ENCODE peak calls at places on chromosomes 6 and 20, in nine cellular contexts. D is CD4-positive, alpha-beta memory T cell; P is HepG2; X is right lobe of liver; L is IMR-90; H is tibial nerve; N is fibroblast of lung; K is cardiac muscle cell; F is naive thymus-derived CD4-positive, alpha-beta T cell. R is an unnamed sample.
A peak's percentile ranks its signal among the peaks of the same experiment; 100 is the strongest.

GRCh38 chr6:97064578-97064977 is 140.1 kb downstream of the KLHL32 start:
- DNase-seq in D (no peak), H (no peak), X (no peak), P (no peak), N (no peak), F (no peak), L (no peak), K (no peak), R (no peak)

GRCh38 chr6:70246118-70246517 is 56.8 kb downstream of the COL9A1 start:
- DNase-seq in K (no peak), F (no peak), P (no peak), L (no peak), D (no peak), H (no peak), X (no peak), N (no peak), R (no peak)

GRCh38 chr6:26383624-26384417 is 913 bp downstream of the BTN2A2 start:
- DNase-seq in F (no peak), L (peak; percentile 72), X (no peak), D (no peak), H (no peak), K (peak; percentile 9), N (peak; percentile 75), P (no peak), R (no peak)

GRCh38 chr6:33781105-33781975 is 7.6 kb downstream of the LEMD2 start:
- DNase-seq in X (no peak), H (no peak), D (no peak), K (no peak), L (no peak), P (no peak), F (no peak), N (no peak), R (no peak)

GRCh38 chr6:46584586-46584985 is 68.0 kb downstream of the CYP39A1 start:
- DNase-seq in H (no peak), P (no peak), X (no peak), N (no peak), D (no peak), F (no peak), K (no peak), L (no peak), R (no peak)

GRCh38 chr20:4989570-4989969 is 11.7 kb downstream of the SLC23A2 start:
- DNase-seq in H (no peak), F (no peak), K (no peak), L (no peak), X (no peak), N (no peak), D (no peak), P (no peak), R (no peak)

GRCh38 chr20:60477958-60478357 is 519.7 kb downstream of the CDH26 start:
- DNase-seq in P (no peak), X (no peak), F (no peak), D (no peak), L (no peak), H (no peak), K (no peak), N (no peak), R (no peak)

GRCh38 chr20:3744806-3745685 is 12.6 kb downstream of the HSPA12B start:
- DNase-seq in D (peak; percentile 70), H (peak; percentile 49), K (peak; percentile 84), L (no peak), N (no peak), P (peak; percentile 74), F (peak; percentile 67), X (peak; percentile 74), R (peak; percentile 71)

GRCh38 chr6:132188865-132189264 is 212.4 kb downstream of the MOXD1 start:
- DNase-seq in X (no peak), P (no peak), L (peak; percentile 87), N (peak; percentile 84), H (no peak), F (no peak), K (no peak), D (no peak), R (no peak)

GRCh38 chr6:168384045-168385038 is 56.6 kb upstream of the SMOC2 start:
- DNase-seq in N (no peak), D (no peak), P (no peak), H (peak; percentile 31), L (no peak), K (no peak), F (no peak), X (no peak), R (no peak)

GRCh38 chr6:40343887-40344565 is 243.1 kb downstream of the LRFN2 start:
- DNase-seq in L (no peak), N (no peak), K (no peak), H (no peak), P (no peak), F (no peak), X (no peak), D (no peak), R (no peak)

GRCh38 chr6:32224696-32225095 is 829 bp upstream of the NOTCH4 start:
- DNase-seq in L (no peak), F (no peak), D (no peak), K (no peak), H (no peak), X (no peak), P (no peak), N (no peak), R (no peak)

GRCh38 chr20:33859751-33860150 is 48.6 kb downstream of the CHMP4B start:
- DNase-seq in F (no peak), H (no peak), X (no peak), P (no peak), N (no peak), L (no peak), D (no peak), K (no peak), R (no peak)

GRCh38 chr20:33863440-33864323 is 52.5 kb downstream of the CHMP4B start:
- DNase-seq in N (no peak), P (no peak), H (no peak), F (no peak), L (no peak), K (no peak), X (no peak), D (no peak), R (no peak)

GRCh38 chr20:33862709-33863403 is 51.7 kb downstream of the CHMP4B start:
- DNase-seq in F (peak; percentile 48), H (peak; percentile 44), P (peak; percentile 76), N (peak; percentile 67), D (peak; percentile 28), X (no peak), L (peak; percentile 78), K (peak; percentile 64), R (no peak)

GRCh38 chr20:33859157-33859695 is 48.1 kb downstream of the CHMP4B start:
- DNase-seq in L (no peak), N (no peak), P (peak; percentile 37), F (peak; percentile 42), X (no peak), K (no peak), D (peak; percentile 34), H (no peak), R (peak; percentile 29)

DNA sequence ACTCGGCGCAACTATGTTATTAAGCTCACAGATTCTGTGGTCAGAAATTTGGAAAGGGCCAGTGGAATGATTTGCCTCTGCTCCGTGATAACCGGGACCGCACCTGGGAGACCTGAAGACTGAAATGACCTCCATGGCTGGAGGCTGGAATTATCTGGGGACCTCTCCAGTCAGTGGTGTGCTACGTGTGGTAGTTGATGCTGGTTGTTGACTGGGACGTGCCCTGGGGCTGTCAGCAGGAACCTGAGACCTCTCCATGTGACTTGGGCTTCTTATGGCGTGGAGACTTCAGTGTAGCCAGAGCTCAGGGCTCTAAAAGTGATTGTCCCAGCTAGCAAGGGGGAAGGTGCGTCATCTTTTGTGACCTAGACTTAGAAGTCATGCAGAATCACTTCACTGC is 50.3 kb downstream of the CHMP4B start:
- DNase-seq in F (no peak), K (no peak), D (no peak), L (no peak), H (no peak), N (no peak), P (no peak), X (no peak), R (no peak)
- H3K4me1 ChIP-seq in F (peaks cover 27% of the 10 kb centered on the region), K (no peaks in the 10 kb centered on the region), D (peaks cover 36% of the 10 kb centered on the region), L (peaks cover 7% of the 10 kb centered on the region), H (no peaks in the 10 kb centered on the region), N (no peaks in the 10 kb centered on the region), P (peaks cover 46% of the 10 kb centered on the region), X (no peaks in the 10 kb centered on the region), R (peaks cover 27% of the 10 kb centered on the region)

GRCh38 chr20:12404941-12405340 is 487.2 kb downstream of the BTBD3 start:
- DNase-seq in F (no peak), K (no peak), N (no peak), L (no peak), D (no peak), P (no peak), X (no peak), H (no peak), R (no peak)
- H3K27ac ChIP-seq in F (no peak overlapping the region), K (no peak overlapping the region), N (no peak overlapping the region), L (no peak overlapping the region), D (no peak overlapping the region), P (no peak overlapping the region), X (no peak overlapping the region), H (no peak overlapping the region), R (no peak overlapping the region)

GRCh38 chr6:157615411-157615763 is 207.7 kb upstream of the SNX9 start:
- DNase-seq in K (no peak), X (no peak), P (no peak), H (no peak), N (peak; percentile 37), D (no peak), F (no peak), L (no peak), R (no peak)

GRCh38 chr6:157614026-157614484 is 209.0 kb upstream of the SNX9 start:
- DNase-seq in X (no peak), F (no peak), D (no peak), P (peak; percentile 41), K (no peak), N (peak; percentile 83), L (peak; percentile 41), H (no peak), R (no peak)

GRCh38 chr6:157610451-157610999 is 212.5 kb upstream of the SNX9 start:
- DNase-seq in H (no peak), N (no peak), D (no peak), P (no peak), F (no peak), L (no peak), X (no peak), K (no peak), R (no peak)

GRCh38 chr6:157611406-157611805 is 211.6 kb upstream of the SNX9 start:
- DNase-seq in F (no peak), K (no peak), X (no peak), N (no peak), P (no peak), D (no peak), L (no peak), H (no peak), R (no peak)

DNA sequence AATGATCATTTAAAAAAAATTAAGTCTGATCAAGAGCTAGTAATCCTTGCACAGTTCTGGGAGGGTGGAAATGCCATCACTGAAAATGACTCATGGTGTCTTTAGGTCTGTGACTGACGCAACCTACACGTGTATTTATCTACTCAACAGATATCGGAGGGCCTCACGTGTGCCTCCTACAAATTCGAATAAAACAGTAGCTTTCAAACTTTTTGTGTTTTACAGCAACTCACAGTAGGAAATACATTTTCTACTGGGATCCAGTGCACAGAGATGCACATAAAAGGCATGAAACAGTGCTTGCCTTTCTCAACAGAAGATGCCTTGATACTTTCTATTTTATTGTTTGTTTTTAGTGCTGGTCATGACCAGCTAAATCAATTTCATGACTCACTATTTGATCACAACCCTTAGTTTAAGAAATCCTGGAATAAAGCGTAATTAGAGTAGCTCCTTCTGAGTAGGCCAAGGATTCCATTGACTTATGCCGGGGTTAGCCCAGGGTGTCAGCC is 210.0 kb upstream of the SNX9 start:
- DNase-seq in P (peak; percentile 63), L (peak; percentile 97), D (no peak), F (no peak), H (no peak), K (no peak), N (peak; percentile 97), X (no peak), R (no peak)
- H3K4me3 ChIP-seq in P (no peak overlapping the region), L (peak overlapping the region; percentile 25), D (no peak overlapping the region), F (no peak overlapping the region), H (no peak overlapping the region), K (no peak overlapping the region), N (no peak overlapping the region), X (no peak overlapping the region), R (no peak overlapping the region)

GRCh38 chr6:125948455-125948854 is 8.1 kb upstream of the HINT3 start:
- DNase-seq in X (no peak), D (no peak), K (no peak), H (no peak), P (no peak), L (no peak), F (no peak), N (no peak), R (no peak)
- H3K4me1 ChIP-seq in X (peaks cover 31% of the 10 kb centered on the region), D (no peaks in the 10 kb centered on the region), K (peaks cover 21% of the 10 kb centered on the region), H (no peaks in the 10 kb centered on the region), P (peaks cover 81% of the 10 kb centered on the region), L (peaks cover 22% of the 10 kb centered on the region), F (no peaks in the 10 kb centered on the region), N (peaks cover 14% of the 10 kb centered on the region), R (no peaks in the 10 kb centered on the region)